ENCODE peak calls at places on chromosomes 2 and 18, in six cellular contexts. One of them, this sample, is unnamed.

GRCh38 chr18:51279367-51279984 is 82.0 kb upstream of the MEX3C start:
- DNase-seq in activated effector memory CD4-positive, alpha-beta T cell treated with anti-CD3 and anti-CD28 coated beads, Interleukin-2, amount 50 U/mL, for 16 hours: no peak
- DNase-seq in H54: no peak
- DNase-seq in activated naive CD4-positive, alpha-beta T cell treated with anti-CD3 and anti-CD28 coated beads, Interleukin-2, amount 50 U/mL, for 16 hours: no peak
- DNase-seq in neural progenitor cell: no peak
- DNase-seq in anterior cingulate cortex: no peak
- DNase-seq in this sample: no peak

GRCh38 chr2:223538920-223539440 is 63.2 kb downstream of the SCG2 start:
- DNase-seq in activated effector memory CD4-positive, alpha-beta T cell treated with anti-CD3 and anti-CD28 coated beads, Interleukin-2, amount 50 U/mL, for 16 hours: no peak
- DNase-seq in H54: no peak
- DNase-seq in activated naive CD4-positive, alpha-beta T cell treated with anti-CD3 and anti-CD28 coated beads, Interleukin-2, amount 50 U/mL, for 16 hours: no peak
- DNase-seq in neural progenitor cell: peak; percentile 42
- DNase-seq in anterior cingulate cortex: no peak
- DNase-seq in this sample: no peak

GRCh38 chr2:85273732-85274731 is 53.8 kb downstream of the TGOLN2 start:
- DNase-seq in activated effector memory CD4-positive, alpha-beta T cell treated with anti-CD3 and anti-CD28 coated beads, Interleukin-2, amount 50 U/mL, for 16 hours: no peak
- DNase-seq in H54: peak; percentile 26
- DNase-seq in activated naive CD4-positive, alpha-beta T cell treated with anti-CD3 and anti-CD28 coated beads, Interleukin-2, amount 50 U/mL, for 16 hours: no peak
- DNase-seq in neural progenitor cell: no peak
- DNase-seq in anterior cingulate cortex: no peak
- DNase-seq in this sample: no peak

GRCh38 chr2:219560037-219560892 is 11.1 kb downstream of the OBSL1 start:
- DNase-seq in activated effector memory CD4-positive, alpha-beta T cell treated with anti-CD3 and anti-CD28 coated beads, Interleukin-2, amount 50 U/mL, for 16 hours: peak; percentile 71
- DNase-seq in H54: no peak
- DNase-seq in activated naive CD4-positive, alpha-beta T cell treated with anti-CD3 and anti-CD28 coated beads, Interleukin-2, amount 50 U/mL, for 16 hours: no peak
- DNase-seq in neural progenitor cell: no peak
- DNase-seq in anterior cingulate cortex: no peak
- DNase-seq in this sample: no peak

GRCh38 chr2:42286268-42286946 is 74.6 kb downstream of the COX7A2L start:
- DNase-seq in activated effector memory CD4-positive, alpha-beta T cell treated with anti-CD3 and anti-CD28 coated beads, Interleukin-2, amount 50 U/mL, for 16 hours: no peak
- DNase-seq in H54: no peak
- DNase-seq in activated naive CD4-positive, alpha-beta T cell treated with anti-CD3 and anti-CD28 coated beads, Interleukin-2, amount 50 U/mL, for 16 hours: no peak
- DNase-seq in neural progenitor cell: no peak
- DNase-seq in anterior cingulate cortex: no peak
- DNase-seq in this sample: no peak

GRCh38 chr2:25977768-25978167 is 4.5 kb downstream of the KIF3C start:
- DNase-seq in activated effector memory CD4-positive, alpha-beta T cell treated with anti-CD3 and anti-CD28 coated beads, Interleukin-2, amount 50 U/mL, for 16 hours: no peak
- DNase-seq in H54: peak; percentile 57
- DNase-seq in activated naive CD4-positive, alpha-beta T cell treated with anti-CD3 and anti-CD28 coated beads, Interleukin-2, amount 50 U/mL, for 16 hours: no peak
- DNase-seq in neural progenitor cell: no peak
- DNase-seq in anterior cingulate cortex: no peak
- DNase-seq in this sample: no peak

GRCh38 chr18:26277374-26277773 is 51.1 kb downstream of the TAF4B start:
- DNase-seq in activated effector memory CD4-positive, alpha-beta T cell treated with anti-CD3 and anti-CD28 coated beads, Interleukin-2, amount 50 U/mL, for 16 hours: no peak
- DNase-seq in H54: no peak
- DNase-seq in activated naive CD4-positive, alpha-beta T cell treated with anti-CD3 and anti-CD28 coated beads, Interleukin-2, amount 50 U/mL, for 16 hours: no peak
- DNase-seq in neural progenitor cell: no peak
- DNase-seq in anterior cingulate cortex: no peak
- DNase-seq in this sample: no peak

GRCh38 chr18:21740474-21740723 is 193 bp upstream of the MIB1 start:
- DNase-seq in activated effector memory CD4-positive, alpha-beta T cell treated with anti-CD3 and anti-CD28 coated beads, Interleukin-2, amount 50 U/mL, for 16 hours: peak; percentile 100
- DNase-seq in H54: peak; percentile 72
- DNase-seq in activated naive CD4-positive, alpha-beta T cell treated with anti-CD3 and anti-CD28 coated beads, Interleukin-2, amount 50 U/mL, for 16 hours: peak; percentile 99
- DNase-seq in neural progenitor cell: no peak
- DNase-seq in anterior cingulate cortex: no peak
- DNase-seq in this sample: peak; percentile 98

GRCh38 chr2:216633616-216634316 is 546 bp downstream of the IGFBP2 start:
- DNase-seq in activated effector memory CD4-positive, alpha-beta T cell treated with anti-CD3 and anti-CD28 coated beads, Interleukin-2, amount 50 U/mL, for 16 hours: no peak
- DNase-seq in H54: no peak
- DNase-seq in activated naive CD4-positive, alpha-beta T cell treated with anti-CD3 and anti-CD28 coated beads, Interleukin-2, amount 50 U/mL, for 16 hours: no peak
- DNase-seq in neural progenitor cell: no peak
- DNase-seq in anterior cingulate cortex: no peak
- DNase-seq in this sample: no peak

GRCh38 chr18:49444599-49444998 is 15.8 kb downstream of the DYM start:
- DNase-seq in activated effector memory CD4-positive, alpha-beta T cell treated with anti-CD3 and anti-CD28 coated beads, Interleukin-2, amount 50 U/mL, for 16 hours: no peak
- DNase-seq in H54: no peak
- DNase-seq in activated naive CD4-positive, alpha-beta T cell treated with anti-CD3 and anti-CD28 coated beads, Interleukin-2, amount 50 U/mL, for 16 hours: no peak
- DNase-seq in neural progenitor cell: no peak
- DNase-seq in anterior cingulate cortex: no peak
- DNase-seq in this sample: no peak

GRCh38 chr2:129755786-129756185 is 223.7 kb upstream of the RAB6C start:
- DNase-seq in activated effector memory CD4-positive, alpha-beta T cell treated with anti-CD3 and anti-CD28 coated beads, Interleukin-2, amount 50 U/mL, for 16 hours: no peak
- DNase-seq in H54: no peak
- DNase-seq in activated naive CD4-positive, alpha-beta T cell treated with anti-CD3 and anti-CD28 coated beads, Interleukin-2, amount 50 U/mL, for 16 hours: no peak
- DNase-seq in neural progenitor cell: no peak
- DNase-seq in anterior cingulate cortex: no peak
- DNase-seq in this sample: no peak

GRCh38 chr18:56606623-56607022 is 31.8 kb downstream of the TXNL1 start:
- DNase-seq in activated effector memory CD4-positive, alpha-beta T cell treated with anti-CD3 and anti-CD28 coated beads, Interleukin-2, amount 50 U/mL, for 16 hours: no peak
- DNase-seq in H54: no peak
- DNase-seq in activated naive CD4-positive, alpha-beta T cell treated with anti-CD3 and anti-CD28 coated beads, Interleukin-2, amount 50 U/mL, for 16 hours: no peak
- DNase-seq in neural progenitor cell: no peak
- DNase-seq in anterior cingulate cortex: no peak
- DNase-seq in this sample: no peak

GRCh38 chr2:71614976-71615768 is 161.8 kb downstream of the DYSF start:
- DNase-seq in activated effector memory CD4-positive, alpha-beta T cell treated with anti-CD3 and anti-CD28 coated beads, Interleukin-2, amount 50 U/mL, for 16 hours: peak; percentile 51
- DNase-seq in H54: no peak
- DNase-seq in activated naive CD4-positive, alpha-beta T cell treated with anti-CD3 and anti-CD28 coated beads, Interleukin-2, amount 50 U/mL, for 16 hours: no peak
- DNase-seq in neural progenitor cell: no peak
- DNase-seq in anterior cingulate cortex: no peak
- DNase-seq in this sample: peak; percentile 65

GRCh38 chr18:3869848-3870247 is 419.9 kb downstream of the TGIF1 start:
- DNase-seq in activated effector memory CD4-positive, alpha-beta T cell treated with anti-CD3 and anti-CD28 coated beads, Interleukin-2, amount 50 U/mL, for 16 hours: no peak
- DNase-seq in H54: peak; percentile 11
- DNase-seq in activated naive CD4-positive, alpha-beta T cell treated with anti-CD3 and anti-CD28 coated beads, Interleukin-2, amount 50 U/mL, for 16 hours: no peak
- DNase-seq in neural progenitor cell: peak; percentile 62
- DNase-seq in anterior cingulate cortex: no peak
- DNase-seq in this sample: no peak

GRCh38 chr2:236562434-236562833 is 7.2 kb upstream of the ACKR3 start:
- DNase-seq in activated effector memory CD4-positive, alpha-beta T cell treated with anti-CD3 and anti-CD28 coated beads, Interleukin-2, amount 50 U/mL, for 16 hours: no peak
- DNase-seq in H54: peak; percentile 40
- DNase-seq in activated naive CD4-positive, alpha-beta T cell treated with anti-CD3 and anti-CD28 coated beads, Interleukin-2, amount 50 U/mL, for 16 hours: no peak
- DNase-seq in neural progenitor cell: no peak
- DNase-seq in anterior cingulate cortex: no peak
- DNase-seq in this sample: no peak

GRCh38 chr2:232376260-232376659 is 2.3 kb upstream of the ALPP start:
- DNase-seq in activated effector memory CD4-positive, alpha-beta T cell treated with anti-CD3 and anti-CD28 coated beads, Interleukin-2, amount 50 U/mL, for 16 hours: no peak
- DNase-seq in H54: no peak
- DNase-seq in activated naive CD4-positive, alpha-beta T cell treated with anti-CD3 and anti-CD28 coated beads, Interleukin-2, amount 50 U/mL, for 16 hours: no peak
- DNase-seq in neural progenitor cell: no peak
- DNase-seq in anterior cingulate cortex: no peak
- DNase-seq in this sample: no peak

GRCh38 chr2:10346929-10347558 is 44.3 kb downstream of the HPCAL1 start:
- DNase-seq in activated effector memory CD4-positive, alpha-beta T cell treated with anti-CD3 and anti-CD28 coated beads, Interleukin-2, amount 50 U/mL, for 16 hours: no peak
- DNase-seq in H54: no peak
- DNase-seq in activated naive CD4-positive, alpha-beta T cell treated with anti-CD3 and anti-CD28 coated beads, Interleukin-2, amount 50 U/mL, for 16 hours: peak; percentile 36
- DNase-seq in neural progenitor cell: no peak
- DNase-seq in anterior cingulate cortex: no peak
- DNase-seq in this sample: no peak

GRCh38 chr2:18387479-18388206 is 172.8 kb downstream of the RDH14 start:
- DNase-seq in activated effector memory CD4-positive, alpha-beta T cell treated with anti-CD3 and anti-CD28 coated beads, Interleukin-2, amount 50 U/mL, for 16 hours: peak; percentile 84
- DNase-seq in H54: peak; percentile 42
- DNase-seq in activated naive CD4-positive, alpha-beta T cell treated with anti-CD3 and anti-CD28 coated beads, Interleukin-2, amount 50 U/mL, for 16 hours: peak; percentile 53
- DNase-seq in neural progenitor cell: peak; percentile 85
- DNase-seq in anterior cingulate cortex: peak; percentile 31
- DNase-seq in this sample: peak; percentile 44

GRCh38 chr18:75438891-75439290 is 11.4 kb upstream of the SMIM21 start:
- DNase-seq in activated effector memory CD4-positive, alpha-beta T cell treated with anti-CD3 and anti-CD28 coated beads, Interleukin-2, amount 50 U/mL, for 16 hours: no peak
- DNase-seq in H54: no peak
- DNase-seq in activated naive CD4-positive, alpha-beta T cell treated with anti-CD3 and anti-CD28 coated beads, Interleukin-2, amount 50 U/mL, for 16 hours: no peak
- DNase-seq in neural progenitor cell: no peak
- DNase-seq in anterior cingulate cortex: no peak
- DNase-seq in this sample: no peak

GRCh38 chr2:172086349-172087190 is 1.3 kb downstream of the DLX1 start:
- DNase-seq in activated effector memory CD4-positive, alpha-beta T cell treated with anti-CD3 and anti-CD28 coated beads, Interleukin-2, amount 50 U/mL, for 16 hours: peak; percentile 85
- DNase-seq in H54: no peak
- DNase-seq in activated naive CD4-positive, alpha-beta T cell treated with anti-CD3 and anti-CD28 coated beads, Interleukin-2, amount 50 U/mL, for 16 hours: peak; percentile 64
- DNase-seq in neural progenitor cell: peak; percentile 94
- DNase-seq in anterior cingulate cortex: no peak
- DNase-seq in this sample: no peak

GRCh38 chr2:221100467-221101089 is 471.5 kb downstream of the EPHA4 start:
- DNase-seq in activated effector memory CD4-positive, alpha-beta T cell treated with anti-CD3 and anti-CD28 coated beads, Interleukin-2, amount 50 U/mL, for 16 hours: no peak
- DNase-seq in H54: no peak
- DNase-seq in activated naive CD4-positive, alpha-beta T cell treated with anti-CD3 and anti-CD28 coated beads, Interleukin-2, amount 50 U/mL, for 16 hours: no peak
- DNase-seq in neural progenitor cell: peak; percentile 58
- DNase-seq in anterior cingulate cortex: no peak
- DNase-seq in this sample: no peak

This sample was measured in hippocampal formation.